ENCODE peak calls at places on chromosomes 1 and 21, in five cellular contexts. V, Y, O, Q and A are unnamed samples.

GRCh38 chr1:113247355-113247754 is 143.0 kb upstream of the MAGI3 start:
- DNase-seq in V (no peak), Y (no peak), O (no peak), Q (no peak), A (no peak)

GRCh38 chr21:42466700-42467612 is 29.1 kb downstream of the RSPH1 start:
- DNase-seq in V (peak), Y (no peak), O (peak), Q (no peak), A (no peak)

GRCh38 chr1:170698711-170699275 is 34.9 kb downstream of the PRRX1 start:
- DNase-seq in V (peak), Y (no peak), O (no peak), Q (peak), A (peak)

GRCh38 chr1:86583593-86583992 is 36.7 kb downstream of the CLCA4 start:
- DNase-seq in V (no peak), Y (no peak), O (no peak), Q (no peak), A (no peak)

GRCh38 chr1:94160811-94161210 is 39.9 kb upstream of the ABCA4 start:
- DNase-seq in V (peak), Y (no peak), O (no peak), Q (no peak), A (no peak)

GRCh38 chr1:112866151-112866550 is 89.8 kb downstream of the SLC16A1 start:
- DNase-seq in V (no peak), Y (no peak), O (no peak), Q (no peak), A (no peak)

GRCh38 chr1:83673287-83673686 is 325.6 kb downstream of the TTLL7 start:
- DNase-seq in V (no peak), Y (no peak), O (no peak), Q (no peak), A (no peak)

GRCh38 chr1:13646533-13646932 is 53.5 kb upstream of the PRDM2 start:
- DNase-seq in V (no peak), Y (no peak), O (no peak), Q (no peak), A (no peak)

GRCh38 chr1:32186491-32186890 is 7.0 kb downstream of the TXLNA start:
- DNase-seq in V (no peak), Y (no peak), O (no peak), Q (no peak), A (no peak)

GRCh38 chr1:109470245-109470644 is 3.9 kb downstream of the SYPL2 start:
- DNase-seq in V (no peak), Y (no peak), O (no peak), Q (no peak), A (no peak)

GRCh38 chr1:170664283-170664827 is 424 bp downstream of the PRRX1 start:
- DNase-seq in V (no peak), Y (no peak), O (no peak), Q (no peak), A (no peak)

GRCh38 chr1:169044296-169044695 is 62.2 kb upstream of the ATP1B1 start:
- DNase-seq in V (peak), Y (no peak), O (no peak), Q (no peak), A (no peak)

GRCh38 chr1:194813109-194813508 is 1626.7 kb upstream of the B3GALT2 start:
- DNase-seq in V (no peak), Y (no peak), O (no peak), Q (no peak), A (no peak)

GRCh38 chr1:225462429-225462713 is 34.5 kb upstream of the LBR start:
- DNase-seq in V (no peak), Y (no peak), O (peak), Q (no peak), A (no peak)

GRCh38 chr1:241821363-241821762 is 26.6 kb upstream of the EXO1 start:
- DNase-seq in V (no peak), Y (no peak), O (no peak), Q (no peak), A (no peak)